ENCODE peak calls at places on chromosome 3, in six cellular contexts. One of them, this sample, is unnamed.
A peak's percentile ranks its signal among the peaks of the same experiment; 100 is the strongest.

GRCh38 chr3:12992629-12993021 is 80.6 kb downstream of the IQSEC1 start:
- DNase-seq in upper lobe of left lung: no peak
- DNase-seq in GM23248: no peak
- DNase-seq in RWPE1: no peak
- DNase-seq in AG04450: no peak
- DNase-seq in RWPE2: no peak
- DNase-seq in this sample: no peak

GRCh38 chr3:155138677-155139076 is 58.6 kb downstream of the MME start:
- DNase-seq in upper lobe of left lung: no peak
- DNase-seq in RWPE2: no peak
- DNase-seq in GM23248: no peak
- DNase-seq in AG04450: no peak
- DNase-seq in RWPE1: no peak
- DNase-seq in this sample: no peak

GRCh38 chr3:124986153-124987143 is 51.9 kb upstream of the MUC13 start:
- DNase-seq in AG04450: peak; percentile 69
- DNase-seq in upper lobe of left lung: no peak
- DNase-seq in RWPE2: peak; percentile 81
- DNase-seq in RWPE1: peak; percentile 89
- DNase-seq in GM23248: peak; percentile 97
- DNase-seq in this sample: no peak

GRCh38 chr3:63279000-63279366 is 875 bp downstream of the SYNPR start:
- DNase-seq in RWPE1: no peak
- DNase-seq in GM23248: peak; percentile 53
- DNase-seq in RWPE2: no peak
- DNase-seq in AG04450: no peak
- DNase-seq in upper lobe of left lung: peak; percentile 17
- DNase-seq in this sample: peak; percentile 48

GRCh38 chr3:47578691-47579632 is at the start of gene CSPG5:
- DNase-seq in RWPE2: no peak
- DNase-seq in RWPE1: no peak
- DNase-seq in upper lobe of left lung: peak; percentile 90
- DNase-seq in AG04450: no peak
- DNase-seq in GM23248: peak; percentile 50
- DNase-seq in this sample: peak; percentile 75

GRCh38 chr3:29759443-29760033 is 478.7 kb downstream of the RBMS3 start:
- DNase-seq in RWPE2: no peak
- DNase-seq in AG04450: no peak
- DNase-seq in upper lobe of left lung: no peak
- DNase-seq in RWPE1: no peak
- DNase-seq in GM23248: peak; percentile 70
- DNase-seq in this sample: no peak

GRCh38 chr3:141425523-141426233 is 57.4 kb downstream of the ZBTB38 start:
- DNase-seq in RWPE2: no peak
- DNase-seq in GM23248: peak; percentile 63
- DNase-seq in AG04450: no peak
- DNase-seq in RWPE1: no peak
- DNase-seq in upper lobe of left lung: no peak
- DNase-seq in this sample: no peak

GRCh38 chr3:45199837-45200648 is 26.0 kb downstream of the TMEM158 start:
- DNase-seq in upper lobe of left lung: no peak
- DNase-seq in AG04450: no peak
- DNase-seq in RWPE1: peak; percentile 81
- DNase-seq in RWPE2: peak; percentile 88
- DNase-seq in GM23248: peak; percentile 88
- DNase-seq in this sample: no peak

GRCh38 chr3:14988988-14989394 is 41.6 kb downstream of the NR2C2 start:
- DNase-seq in upper lobe of left lung: no peak
- DNase-seq in RWPE2: no peak
- DNase-seq in GM23248: no peak
- DNase-seq in AG04450: no peak
- DNase-seq in RWPE1: no peak
- DNase-seq in this sample: no peak

GRCh38 chr3:66722675-66723074 is 221.9 kb upstream of the LRIG1 start:
- DNase-seq in upper lobe of left lung: no peak
- DNase-seq in RWPE2: no peak
- DNase-seq in AG04450: peak; percentile 68
- DNase-seq in GM23248: peak; percentile 80
- DNase-seq in RWPE1: peak; percentile 1
- DNase-seq in this sample: peak; percentile 89

GRCh38 chr3:189502676-189503257 is 128.4 kb upstream of the TP63 start:
- DNase-seq in AG04450: no peak
- DNase-seq in upper lobe of left lung: no peak
- DNase-seq in RWPE2: no peak
- DNase-seq in RWPE1: no peak
- DNase-seq in GM23248: no peak
- DNase-seq in this sample: no peak

GRCh38 chr3:58660998-58661397 is 5.6 kb downstream of the FAM3D start:
- DNase-seq in RWPE1: no peak
- DNase-seq in upper lobe of left lung: no peak
- DNase-seq in RWPE2: no peak
- DNase-seq in GM23248: no peak
- DNase-seq in AG04450: no peak
- DNase-seq in this sample: no peak

GRCh38 chr3:16506451-16506850 is 7.0 kb downstream of the RFTN1 start:
- DNase-seq in RWPE2: no peak
- DNase-seq in AG04450: no peak
- DNase-seq in GM23248: no peak
- DNase-seq in upper lobe of left lung: no peak
- DNase-seq in RWPE1: no peak
- DNase-seq in this sample: no peak

GRCh38 chr3:85162905-85163304 is 204.1 kb downstream of the CADM2 start:
- DNase-seq in AG04450: no peak
- DNase-seq in RWPE1: no peak
- DNase-seq in GM23248: no peak
- DNase-seq in upper lobe of left lung: no peak
- DNase-seq in RWPE2: no peak
- DNase-seq in this sample: no peak

GRCh38 chr3:64908292-64908691 is 220.5 kb upstream of the ADAMTS9 start:
- DNase-seq in RWPE1: peak; percentile 11
- DNase-seq in GM23248: no peak
- DNase-seq in upper lobe of left lung: no peak
- DNase-seq in AG04450: no peak
- DNase-seq in RWPE2: no peak
- DNase-seq in this sample: no peak

GRCh38 chr3:22933051-22933450 is 270.1 kb upstream of the UBE2E2 start:
- DNase-seq in AG04450: no peak
- DNase-seq in upper lobe of left lung: no peak
- DNase-seq in GM23248: no peak
- DNase-seq in RWPE1: no peak
- DNase-seq in RWPE2: no peak
- DNase-seq in this sample: no peak

GRCh38 chr3:154428369-154429206 is 1.4 kb downstream of the GPR149 start:
- DNase-seq in AG04450: no peak
- DNase-seq in RWPE1: no peak
- DNase-seq in RWPE2: peak; percentile 35
- DNase-seq in GM23248: peak; percentile 5
- DNase-seq in upper lobe of left lung: peak; percentile 75
- DNase-seq in this sample: peak; percentile 52

GRCh38 chr3:131388400-131388799 is 6.8 kb downstream of the NUDT16 start:
- DNase-seq in AG04450: no peak
- DNase-seq in upper lobe of left lung: no peak
- DNase-seq in GM23248: peak; percentile 48
- DNase-seq in RWPE1: no peak
- DNase-seq in RWPE2: no peak
- DNase-seq in this sample: no peak

GRCh38 chr3:101850327-101851048 is 1.2 kb downstream of the NFKBIZ start:
- DNase-seq in GM23248: peak; percentile 81
- DNase-seq in RWPE1: no peak
- DNase-seq in AG04450: no peak
- DNase-seq in RWPE2: no peak
- DNase-seq in upper lobe of left lung: no peak
- DNase-seq in this sample: no peak

GRCh38 chr3:100556656-100557310 is 52.6 kb upstream of the ADGRG7 start:
- DNase-seq in upper lobe of left lung: no peak
- DNase-seq in GM23248: peak; percentile 82
- DNase-seq in AG04450: peak; percentile 8
- DNase-seq in RWPE1: peak; percentile 68
- DNase-seq in RWPE2: no peak
- DNase-seq in this sample: no peak

GRCh38 chr3:146781606-146782005 is 176.5 kb upstream of the PLSCR5 start:
- DNase-seq in RWPE1: no peak
- DNase-seq in upper lobe of left lung: no peak
- DNase-seq in RWPE2: no peak
- DNase-seq in GM23248: peak; percentile 69
- DNase-seq in AG04450: no peak
- DNase-seq in this sample: no peak

GRCh38 chr3:177039875-177040274 is 157.4 kb downstream of the TBL1XR1 start:
- DNase-seq in RWPE1: no peak
- DNase-seq in GM23248: no peak
- DNase-seq in upper lobe of left lung: no peak
- DNase-seq in AG04450: no peak
- DNase-seq in RWPE2: no peak
- DNase-seq in this sample: no peak

GRCh38 chr3:63193647-63194046 is 84.5 kb upstream of the SYNPR start:
- DNase-seq in AG04450: no peak
- DNase-seq in RWPE1: peak; percentile 13
- DNase-seq in RWPE2: no peak
- DNase-seq in upper lobe of left lung: no peak
- DNase-seq in GM23248: peak; percentile 78
- DNase-seq in this sample: no peak

GRCh38 chr3:66582721-66583141 is 81.9 kb upstream of the LRIG1 start:
- DNase-seq in AG04450: no peak
- DNase-seq in RWPE2: no peak
- DNase-seq in GM23248: peak; percentile 52
- DNase-seq in upper lobe of left lung: peak; percentile 60
- DNase-seq in RWPE1: no peak
- DNase-seq in this sample: no peak

GRCh38 chr3:101574388-101575156 is 592 bp downstream of the PCNP start:
- DNase-seq in GM23248: peak; percentile 75
- DNase-seq in RWPE1: no peak
- DNase-seq in upper lobe of left lung: no peak
- DNase-seq in RWPE2: no peak
- DNase-seq in AG04450: no peak
- DNase-seq in this sample: peak; percentile 59

GRCh38 chr3:20931834-20932233 is 745.8 kb upstream of the SGO1 start:
- DNase-seq in upper lobe of left lung: no peak
- DNase-seq in AG04450: no peak
- DNase-seq in RWPE2: no peak
- DNase-seq in RWPE1: no peak
- DNase-seq in GM23248: no peak
- DNase-seq in this sample: no peak

GRCh38 chr3:48402281-48402732 is 27.6 kb downstream of the PLXNB1 start:
- DNase-seq in RWPE1: peak; percentile 88
- DNase-seq in GM23248: peak; percentile 97
- DNase-seq in upper lobe of left lung: peak; percentile 80
- DNase-seq in RWPE2: peak; percentile 95
- DNase-seq in AG04450: peak; percentile 77
- DNase-seq in this sample: peak; percentile 95

GRCh38 chr3:172256101-172256687 is 192.1 kb downstream of the GHSR start:
- DNase-seq in RWPE1: no peak
- DNase-seq in AG04450: no peak
- DNase-seq in RWPE2: no peak
- DNase-seq in GM23248: peak; percentile 80
- DNase-seq in upper lobe of left lung: no peak
- DNase-seq in this sample: no peak